ENCODE peak calls at places on chromosomes 3 and 15, in nine cellular contexts. One of them, this sample, is unnamed.

GRCh38 chr3:33440328-33440577 is at the start of gene UBP1:
- DNase-seq in NB4: no peak
- DNase-seq in lower leg skin: no peak
- DNase-seq in adrenal gland: no peak
- DNase-seq in stomach: peak; percentile 100
- DNase-seq in heart left ventricle: no peak
- DNase-seq in spleen: peak; percentile 100
- DNase-seq in GM12878: no peak
- DNase-seq in ovary: no peak
- DNase-seq in this sample: no peak

GRCh38 chr3:178754852-178755510 is 218.7 kb downstream of the KCNMB2 start:
- DNase-seq in adrenal gland: no peak
- DNase-seq in ovary: peak; percentile 22
- DNase-seq in NB4: no peak
- DNase-seq in heart left ventricle: no peak
- DNase-seq in stomach: no peak
- DNase-seq in spleen: no peak
- DNase-seq in lower leg skin: no peak
- DNase-seq in GM12878: no peak
- DNase-seq in this sample: no peak

GRCh38 chr15:40155270-40155910 is 5.5 kb upstream of the BUB1B start:
- DNase-seq in adrenal gland: no peak
- DNase-seq in stomach: peak; percentile 75
- DNase-seq in GM12878: no peak
- DNase-seq in heart left ventricle: no peak
- DNase-seq in ovary: no peak
- DNase-seq in spleen: no peak
- DNase-seq in lower leg skin: no peak
- DNase-seq in NB4: no peak
- DNase-seq in this sample: peak; percentile 73

GRCh38 chr3:29937185-29937584 is 656.3 kb downstream of the RBMS3 start:
- DNase-seq in heart left ventricle: no peak
- DNase-seq in NB4: no peak
- DNase-seq in lower leg skin: no peak
- DNase-seq in stomach: no peak
- DNase-seq in GM12878: no peak
- DNase-seq in ovary: no peak
- DNase-seq in spleen: no peak
- DNase-seq in adrenal gland: no peak
- DNase-seq in this sample: no peak

GRCh38 chr3:38610436-38610835 is 39.1 kb downstream of the SCN5A start:
- DNase-seq in NB4: no peak
- DNase-seq in heart left ventricle: no peak
- DNase-seq in ovary: no peak
- DNase-seq in lower leg skin: no peak
- DNase-seq in adrenal gland: no peak
- DNase-seq in stomach: no peak
- DNase-seq in spleen: peak; percentile 42
- DNase-seq in GM12878: no peak
- DNase-seq in this sample: no peak

GRCh38 chr3:34876997-34877396 is 762.3 kb upstream of the ARPP21 start:
- DNase-seq in heart left ventricle: no peak
- DNase-seq in NB4: no peak
- DNase-seq in spleen: no peak
- DNase-seq in lower leg skin: no peak
- DNase-seq in stomach: no peak
- DNase-seq in adrenal gland: no peak
- DNase-seq in GM12878: no peak
- DNase-seq in ovary: no peak
- DNase-seq in this sample: no peak

GRCh38 chr3:106208979-106209378 is 340.2 kb upstream of the CBLB start:
- DNase-seq in lower leg skin: no peak
- DNase-seq in adrenal gland: no peak
- DNase-seq in ovary: no peak
- DNase-seq in NB4: no peak
- DNase-seq in GM12878: no peak
- DNase-seq in spleen: no peak
- DNase-seq in heart left ventricle: no peak
- DNase-seq in stomach: no peak
- DNase-seq in this sample: no peak

GRCh38 chr3:183895296-183895695 is 10.6 kb upstream of the PARL start:
- DNase-seq in stomach: no peak
- DNase-seq in lower leg skin: no peak
- DNase-seq in spleen: no peak
- DNase-seq in GM12878: no peak
- DNase-seq in heart left ventricle: no peak
- DNase-seq in adrenal gland: peak; percentile 43
- DNase-seq in ovary: peak; percentile 32
- DNase-seq in NB4: peak; percentile 57
- DNase-seq in this sample: no peak

GRCh38 chr15:84685304-84685703 is 27.3 kb upstream of the NMB start:
- DNase-seq in stomach: no peak
- DNase-seq in NB4: peak; percentile 77
- DNase-seq in adrenal gland: peak; percentile 72
- DNase-seq in spleen: no peak
- DNase-seq in lower leg skin: peak; percentile 88
- DNase-seq in GM12878: no peak
- DNase-seq in ovary: no peak
- DNase-seq in heart left ventricle: peak; percentile 10
- DNase-seq in this sample: no peak

GRCh38 chr15:63236272-63236671 is 41.1 kb upstream of the APH1B start:
- DNase-seq in ovary: no peak
- DNase-seq in NB4: no peak
- DNase-seq in adrenal gland: peak; percentile 46
- DNase-seq in spleen: no peak
- DNase-seq in GM12878: no peak
- DNase-seq in lower leg skin: no peak
- DNase-seq in stomach: no peak
- DNase-seq in heart left ventricle: no peak
- DNase-seq in this sample: no peak

GRCh38 chr15:64842986-64843561 is 1.4 kb downstream of the PLEKHO2 start:
- DNase-seq in ovary: peak; percentile 67
- DNase-seq in lower leg skin: peak; percentile 95
- DNase-seq in stomach: no peak
- DNase-seq in heart left ventricle: peak; percentile 67
- DNase-seq in adrenal gland: peak; percentile 76
- DNase-seq in spleen: peak; percentile 87
- DNase-seq in NB4: peak; percentile 93
- DNase-seq in GM12878: no peak
- DNase-seq in this sample: no peak
- TF ChIP-seq POLR2A in ovary: no peak
- TF ChIP-seq POLR2A in lower leg skin: no peak
- TF ChIP-seq POLR2A in stomach: no peak
- TF ChIP-seq POLR2A in heart left ventricle: no peak
- TF ChIP-seq POLR2A in adrenal gland: peak; percentile 32
- TF ChIP-seq POLR2A in spleen: no peak
- TF ChIP-seq POLR2A in NB4: no peak
- TF ChIP-seq POLR2A in GM12878: no peak
- TF ChIP-seq POLR2A in this sample: no peak

DNA sequence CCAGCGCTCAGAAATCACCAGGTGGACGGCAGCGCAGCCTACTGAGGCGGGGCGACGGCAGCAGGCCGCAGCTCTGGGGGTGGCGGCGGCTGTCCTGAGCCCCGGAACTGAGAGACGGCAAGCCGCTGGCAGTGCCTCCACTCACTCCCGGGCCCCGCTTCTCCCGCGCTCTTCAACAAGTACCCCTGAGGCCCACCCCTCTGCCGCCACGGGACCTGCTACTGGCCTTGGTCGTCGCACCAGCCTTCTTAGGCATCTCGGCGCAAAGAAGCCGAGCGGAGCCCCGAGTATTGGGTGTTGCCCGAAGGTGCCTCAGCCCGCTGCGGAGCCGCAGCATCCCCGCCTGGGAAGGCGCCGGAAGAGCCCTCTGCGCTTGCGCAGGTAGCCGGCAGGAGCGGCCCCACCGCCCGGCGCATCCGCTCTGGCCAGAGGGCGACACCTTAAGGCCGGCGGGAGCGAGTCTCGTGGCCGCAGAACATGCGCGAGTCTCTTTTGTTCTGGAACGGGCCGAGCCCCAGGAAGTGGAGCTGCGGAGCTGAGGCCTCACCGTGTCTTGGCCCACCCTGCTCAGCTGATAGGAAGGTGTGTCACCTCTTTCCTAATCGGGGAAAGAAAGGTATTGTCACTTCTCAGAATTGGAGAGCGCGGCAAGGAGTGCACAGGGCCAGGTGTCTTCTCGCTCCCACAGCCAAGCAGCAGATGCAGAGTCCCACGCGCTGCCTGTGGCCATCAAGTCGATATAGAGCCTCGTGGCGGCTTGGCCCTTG is at the start of gene C15orf40:
- DNase-seq in adrenal gland: peak; percentile 91
- DNase-seq in spleen: peak; percentile 98
- DNase-seq in stomach: peak; percentile 93
- DNase-seq in ovary: peak; percentile 86
- DNase-seq in GM12878: peak; percentile 71
- DNase-seq in heart left ventricle: peak; percentile 91
- DNase-seq in lower leg skin: peak; percentile 96
- DNase-seq in NB4: peak; percentile 95
- DNase-seq in this sample: peak; percentile 76
- TF ChIP-seq POLR2A in adrenal gland: peak; percentile 75
- TF ChIP-seq POLR2A in spleen: peak; percentile 59
- TF ChIP-seq POLR2A in stomach: no peak
- TF ChIP-seq POLR2A in ovary: peak; percentile 67
- TF ChIP-seq POLR2A in GM12878: peak; percentile 95
- TF ChIP-seq POLR2A in heart left ventricle: no peak
- TF ChIP-seq POLR2A in lower leg skin: peak; percentile 53
- TF ChIP-seq POLR2A in NB4: peak; percentile 84
- TF ChIP-seq POLR2A in this sample: peak; percentile 74

GRCh38 chr3:187736418-187736871 is 8.8 kb downstream of the BCL6 start:
- DNase-seq in adrenal gland: peak; percentile 69
- DNase-seq in stomach: no peak
- DNase-seq in NB4: peak; percentile 35
- DNase-seq in GM12878: no peak
- DNase-seq in spleen: no peak
- DNase-seq in ovary: no peak
- DNase-seq in heart left ventricle: peak; percentile 44
- DNase-seq in lower leg skin: peak; percentile 87
- DNase-seq in this sample: no peak
- TF ChIP-seq POLR2A in adrenal gland: peak; percentile 62
- TF ChIP-seq POLR2A in stomach: no peak
- TF ChIP-seq POLR2A in NB4: no peak
- TF ChIP-seq POLR2A in GM12878: no peak
- TF ChIP-seq POLR2A in spleen: no peak
- TF ChIP-seq POLR2A in ovary: no peak
- TF ChIP-seq POLR2A in heart left ventricle: no peak
- TF ChIP-seq POLR2A in lower leg skin: no peak
- TF ChIP-seq POLR2A in this sample: no peak

GRCh38 chr15:89916660-89917059 is 3.9 kb upstream of the ARPIN start:
- DNase-seq in NB4: no peak
- DNase-seq in adrenal gland: no peak
- DNase-seq in lower leg skin: no peak
- DNase-seq in GM12878: no peak
- DNase-seq in stomach: no peak
- DNase-seq in heart left ventricle: no peak
- DNase-seq in ovary: no peak
- DNase-seq in spleen: no peak
- DNase-seq in this sample: no peak

GRCh38 chr15:89912145-89912673 is 543 bp downstream of the ARPIN start:
- DNase-seq in heart left ventricle: peak; percentile 27
- DNase-seq in ovary: peak; percentile 35
- DNase-seq in lower leg skin: peak; percentile 92
- DNase-seq in stomach: peak; percentile 49
- DNase-seq in spleen: peak; percentile 78
- DNase-seq in adrenal gland: peak; percentile 46
- DNase-seq in GM12878: no peak
- DNase-seq in NB4: no peak
- DNase-seq in this sample: no peak

GRCh38 chr15:89909611-89910010 is 3.1 kb downstream of the ARPIN start:
- DNase-seq in heart left ventricle: no peak
- DNase-seq in stomach: no peak
- DNase-seq in spleen: no peak
- DNase-seq in lower leg skin: no peak
- DNase-seq in adrenal gland: no peak
- DNase-seq in GM12878: no peak
- DNase-seq in NB4: no peak
- DNase-seq in ovary: no peak
- DNase-seq in this sample: no peak

GRCh38 chr15:89910891-89911626 is 1.7 kb downstream of the ARPIN start:
- DNase-seq in ovary: no peak
- DNase-seq in adrenal gland: no peak
- DNase-seq in spleen: no peak
- DNase-seq in lower leg skin: no peak
- DNase-seq in heart left ventricle: no peak
- DNase-seq in NB4: peak; percentile 28
- DNase-seq in stomach: no peak
- DNase-seq in GM12878: no peak
- DNase-seq in this sample: no peak

GRCh38 chr15:89912674-89913396 is at the start of gene ARPIN:
- DNase-seq in NB4: no peak
- DNase-seq in adrenal gland: peak; percentile 52
- DNase-seq in GM12878: no peak
- DNase-seq in ovary: peak; percentile 52
- DNase-seq in lower leg skin: no peak
- DNase-seq in heart left ventricle: peak; percentile 66
- DNase-seq in spleen: no peak
- DNase-seq in stomach: peak; percentile 65
- DNase-seq in this sample: no peak
- TF ChIP-seq POLR2A in NB4: no peak
- TF ChIP-seq POLR2A in adrenal gland: no peak
- TF ChIP-seq POLR2A in GM12878: no peak
- TF ChIP-seq POLR2A in ovary: no peak
- TF ChIP-seq POLR2A in lower leg skin: no peak
- TF ChIP-seq POLR2A in heart left ventricle: no peak
- TF ChIP-seq POLR2A in spleen: no peak
- TF ChIP-seq POLR2A in stomach: no peak
- TF ChIP-seq POLR2A in this sample: no peak